ENCODE peak calls at places on chromosomes 16 and 17, in seven cellular contexts. G, E, L, F, N, V and D are unnamed samples.

GRCh38 chr16:81889896-81890634 is 111.0 kb downstream of the PLCG2 start:
- DNase-seq in G (peak), E (peak), L (peak), F (peak), N (peak), V (peak), D (peak)

GRCh38 chr17:41492771-41493170 is 3.1 kb upstream of the KRT36 start:
- DNase-seq in G (no peak), E (no peak), L (no peak), F (no peak), N (no peak), V (no peak), D (no peak)

GRCh38 chr16:68574479-68574878 is 35.4 kb downstream of the ZFP90 start:
- DNase-seq in G (no peak), E (no peak), L (no peak), F (no peak), N (peak), V (no peak), D (no peak)

GRCh38 chr16:30723725-30724355 is 24.4 kb upstream of the PHKG2 start:
- DNase-seq in G (no peak), E (no peak), L (no peak), F (no peak), N (no peak), V (no peak), D (peak)

GRCh38 chr17:64984776-64985521 is 65.7 kb upstream of the LRRC37A3 start:
- DNase-seq in G (no peak), E (peak), L (no peak), F (peak), N (peak), V (no peak), D (no peak)

GRCh38 chr17:67138392-67138791 is 94.0 kb downstream of the CACNG1 start:
- DNase-seq in G (no peak), E (no peak), L (no peak), F (no peak), N (no peak), V (no peak), D (no peak)

GRCh38 chr16:86231321-86231995 is 278.9 kb upstream of the FOXF1 start:
- DNase-seq in G (no peak), E (no peak), L (no peak), F (no peak), N (no peak), V (no peak), D (no peak)

GRCh38 chr17:40844671-40845107 is 22.3 kb upstream of the KRT10 start:
- DNase-seq in G (no peak), E (no peak), L (no peak), F (no peak), N (no peak), V (no peak), D (no peak)

GRCh38 chr17:8630802-8631553 is 453 bp upstream of the MYH10 start:
- DNase-seq in G (peak), E (peak), L (peak), F (peak), N (peak), V (peak), D (peak)

GRCh38 chr17:48499743-48500434 is 30.9 kb downstream of the HOXB1 start:
- DNase-seq in G (no peak), E (no peak), L (no peak), F (no peak), N (no peak), V (no peak), D (no peak)

GRCh38 chr17:33052856-33053255 is 61.2 kb downstream of the SPACA3 start:
- DNase-seq in G (no peak), E (no peak), L (no peak), F (no peak), N (peak), V (no peak), D (no peak)